ENCODE peak calls at places on chromosomes 3 and 15, in seven cellular contexts. D is esophagus squamous epithelium, B is H1, U is right lobe of liver, L is gastrocnemius medialis, A is A549, E is ovary. T is an unnamed sample.

GRCh38 chr15:77737238-77738037 is 104.7 kb upstream of the LINGO1 start:
- DNase-seq in D (no peak), B (no peak), U (no peak), L (no peak), A (no peak), E (no peak), T (no peak)

GRCh38 chr3:159882784-159883779 is 105.6 kb upstream of the IL12A start:
- DNase-seq in D (no peak), B (no peak), U (no peak), L (no peak), A (no peak), E (no peak), T (no peak)

GRCh38 chr3:1515842-1516241 is 423.0 kb downstream of the CNTN6 start:
- DNase-seq in D (no peak), B (no peak), U (no peak), L (no peak), A (no peak), E (no peak), T (no peak)

GRCh38 chr15:31367021-31367729 is 40.5 kb downstream of the KLF13 start:
- DNase-seq in D (no peak), B (no peak), U (no peak), L (no peak), A (no peak), E (no peak), T (no peak)

GRCh38 chr15:99511529-99511864 is 54.3 kb upstream of the MEF2A start:
- DNase-seq in D (no peak), B (no peak), U (no peak), L (no peak), A (no peak), E (no peak), T (no peak)

GRCh38 chr3:69761896-69762789 is 22.9 kb downstream of the MITF start:
- DNase-seq in D (no peak), B (no peak), U (no peak), L (no peak), A (no peak), E (no peak), T (no peak)

GRCh38 chr3:50264389-50264963 is 4.5 kb upstream of the SEMA3B start:
- DNase-seq in D (no peak), B (peak; percentile 94), U (no peak), L (no peak), A (peak; percentile 48), E (peak; percentile 91), T (peak; percentile 92)

GRCh38 chr15:28989239-28989830 is 103.6 kb downstream of the APBA2 start:
- DNase-seq in D (no peak), B (peak; percentile 21), U (no peak), L (no peak), A (no peak), E (no peak), T (no peak)

GRCh38 chr3:32973982-32974381 is 22.5 kb downstream of the CCR4 start:
- DNase-seq in D (no peak), B (no peak), U (no peak), L (no peak), A (no peak), E (no peak), T (no peak)

GRCh38 chr3:175919133-175919532 is 1060.0 kb downstream of the NAALADL2 start:
- DNase-seq in D (no peak), B (no peak), U (no peak), L (no peak), A (no peak), E (no peak), T (no peak)

GRCh38 chr15:49718846-49719245 is 98.0 kb downstream of the DTWD1 start:
- DNase-seq in D (no peak), B (no peak), U (no peak), L (no peak), A (no peak), E (no peak), T (no peak)
- H3K4me3 ChIP-seq in D (no peak overlapping the region), B (no peak overlapping the region), U (no peak overlapping the region), L (no peak overlapping the region), A (no peak overlapping the region), E (no peak overlapping the region), T (no peak overlapping the region)

DNA sequence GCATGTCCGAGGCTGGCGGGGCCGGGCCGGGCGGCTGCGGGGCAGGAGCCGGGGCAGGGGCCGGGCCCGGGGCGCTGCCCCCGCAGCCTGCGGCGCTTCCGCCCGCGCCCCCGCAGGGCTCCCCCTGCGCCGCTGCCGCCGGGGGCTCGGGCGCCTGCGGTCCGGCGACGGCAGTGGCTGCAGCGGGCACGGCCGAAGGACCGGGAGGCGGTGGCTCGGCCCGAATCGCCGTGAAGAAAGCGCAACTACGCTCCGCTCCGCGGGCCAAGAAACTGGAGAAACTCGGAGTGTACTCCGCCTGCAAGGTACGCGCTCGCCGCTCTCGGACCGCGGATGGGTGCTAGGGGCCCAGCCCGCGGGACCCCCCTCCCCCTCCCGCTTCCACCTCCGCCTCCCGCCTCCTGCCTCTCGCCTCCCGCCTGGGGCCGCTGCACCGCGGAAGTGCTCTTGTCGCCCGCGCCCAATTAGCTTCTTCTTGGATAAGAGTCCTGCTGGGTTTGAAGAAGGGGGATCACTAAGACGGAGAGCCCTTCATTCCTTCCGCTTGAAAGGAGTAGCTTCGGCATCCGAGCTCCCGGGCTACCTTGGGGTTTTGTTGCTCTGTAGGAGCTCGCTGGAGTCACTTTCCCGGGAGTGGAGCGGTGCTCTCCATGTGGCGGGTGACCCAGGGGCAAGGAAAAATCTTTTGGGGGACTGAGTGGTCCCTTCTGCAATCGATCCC is 390 bp downstream of the KAT2B start:
- DNase-seq in D (no peak), B (no peak), U (peak; percentile 88), L (peak; percentile 81), A (peak; percentile 68), E (peak; percentile 87), T (peak; percentile 71)
- TF ChIP-seq POLR2A in D (no peak), B (no peak), U (peak; percentile 32), L (peak; percentile 5), A (no peak), E (peak; percentile 7), T (no peak)

DNA sequence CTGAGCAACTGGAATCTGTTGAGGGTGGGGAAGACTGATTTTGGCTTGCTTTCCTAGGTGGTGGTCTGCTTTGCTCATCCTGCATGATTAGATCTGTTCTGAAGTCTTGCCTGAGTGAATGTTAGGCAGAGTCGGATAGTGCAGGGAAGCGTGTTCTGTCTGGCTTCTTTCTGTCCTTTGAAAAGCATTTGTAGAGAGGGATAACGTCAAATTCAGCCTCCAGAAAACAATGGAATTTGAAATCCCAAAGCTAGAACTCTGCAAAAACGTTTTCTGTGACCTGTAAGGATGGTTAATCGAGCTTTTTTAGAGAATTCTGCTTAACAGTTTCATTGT is 1.4 kb downstream of the GLCE start:
- DNase-seq in D (no peak), B (no peak), U (no peak), L (no peak), A (no peak), E (no peak), T (no peak)
- TF ChIP-seq CTCF in D (no peak), B (no peak), U (no peak), L (no peak), A (peak; percentile 12), E (no peak), T (no peak)

DNA sequence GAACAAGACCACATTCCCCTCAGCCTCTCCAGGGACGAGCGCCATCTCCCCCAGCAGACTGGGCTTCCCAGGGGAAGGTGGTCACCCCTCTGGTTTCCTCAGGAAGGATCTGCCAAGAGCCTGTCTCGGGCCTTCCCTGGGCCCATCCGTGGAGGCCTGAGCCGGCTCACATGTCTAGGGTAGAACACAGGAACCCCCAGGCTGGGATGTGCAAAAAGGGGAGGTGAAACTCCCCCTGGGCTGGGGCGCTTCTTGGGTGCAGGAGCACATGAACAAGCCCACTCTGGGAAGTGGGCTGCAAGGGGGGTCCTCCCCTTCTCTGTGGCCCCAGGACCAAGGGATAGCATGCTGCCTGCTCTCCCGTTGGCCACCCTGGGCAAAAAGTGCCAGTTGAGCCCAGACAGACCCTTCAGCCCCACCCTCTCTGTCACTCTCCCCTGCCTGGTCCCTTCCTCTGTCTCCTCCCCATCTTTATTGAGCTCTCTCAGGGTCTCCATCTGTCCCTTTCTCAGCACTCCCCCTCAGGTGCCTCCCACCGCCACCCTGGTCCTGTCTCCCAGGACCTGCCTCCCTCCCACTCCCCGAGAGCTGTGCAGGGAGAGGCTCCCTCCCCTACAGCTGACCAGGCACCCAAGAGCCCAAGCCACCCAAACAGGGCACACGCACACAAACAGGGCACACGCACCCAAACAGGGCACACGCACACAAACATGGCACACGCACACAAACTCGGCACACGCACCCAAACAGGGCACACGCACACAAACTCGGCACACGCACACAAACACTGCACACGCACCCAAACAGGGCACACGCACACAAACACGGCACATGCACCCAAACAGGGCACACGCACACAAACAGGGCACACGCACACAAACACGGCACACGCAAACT is 864 bp downstream of the SEMA3G start:
- DNase-seq in D (no peak), B (no peak), U (no peak), L (no peak), A (no peak), E (no peak), T (no peak)
- H3K4me3 ChIP-seq in D (peak overlapping the region; percentile 59), B (no peak overlapping the region), U (no peak overlapping the region), L (no peak overlapping the region), A (no peak overlapping the region), E (no peak overlapping the region), T (no peak overlapping the region)

DNA sequence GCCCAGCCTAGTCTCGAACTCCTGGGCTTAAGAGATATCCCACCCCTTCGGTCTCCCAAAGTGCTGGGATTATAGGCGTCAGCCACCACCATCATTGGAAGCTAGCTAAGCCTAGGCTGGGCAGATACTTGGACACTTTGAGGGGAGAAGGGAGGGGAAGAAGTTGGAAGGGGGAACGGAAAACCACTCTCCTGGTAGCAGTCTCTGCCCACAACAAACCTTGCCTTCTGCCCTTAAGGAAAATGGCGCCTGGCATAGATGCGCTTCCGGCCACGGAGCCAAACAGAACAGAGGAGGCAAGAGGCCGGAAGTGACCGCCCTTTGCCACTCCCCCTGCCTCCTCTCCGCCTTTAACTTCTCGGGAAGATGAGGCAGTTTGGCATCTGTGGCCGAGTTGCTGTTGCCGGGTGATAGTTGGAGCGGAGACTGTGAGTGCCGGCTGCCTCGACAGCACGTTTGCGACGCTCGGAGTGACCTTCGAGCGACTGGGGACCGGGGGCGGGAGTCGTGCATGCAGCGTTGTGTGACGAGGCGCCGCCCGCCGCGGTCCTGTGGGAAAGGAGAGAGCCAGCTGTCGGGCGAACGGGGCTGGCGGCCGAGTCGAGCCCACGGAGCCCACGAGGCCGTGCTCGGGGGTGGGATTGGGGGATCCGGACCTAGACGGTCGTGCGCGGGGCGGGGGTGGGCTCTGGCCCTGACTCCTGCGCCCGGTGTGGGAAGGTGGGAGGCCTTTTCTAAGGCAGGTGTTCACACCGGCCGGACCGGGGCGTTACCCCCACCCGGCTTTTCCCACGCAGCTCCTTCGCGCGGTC is at the start of gene MFN1:
- DNase-seq in D (peak; percentile 69), B (peak; percentile 74), U (peak; percentile 96), L (peak; percentile 91), A (peak; percentile 76), E (peak; percentile 92), T (peak; percentile 97)
- TF ChIP-seq POLR2A in D (no peak), B (peak; percentile 78), U (peak; percentile 68), L (peak; percentile 86), A (peak; percentile 69), E (no peak), T (no peak)

DNA sequence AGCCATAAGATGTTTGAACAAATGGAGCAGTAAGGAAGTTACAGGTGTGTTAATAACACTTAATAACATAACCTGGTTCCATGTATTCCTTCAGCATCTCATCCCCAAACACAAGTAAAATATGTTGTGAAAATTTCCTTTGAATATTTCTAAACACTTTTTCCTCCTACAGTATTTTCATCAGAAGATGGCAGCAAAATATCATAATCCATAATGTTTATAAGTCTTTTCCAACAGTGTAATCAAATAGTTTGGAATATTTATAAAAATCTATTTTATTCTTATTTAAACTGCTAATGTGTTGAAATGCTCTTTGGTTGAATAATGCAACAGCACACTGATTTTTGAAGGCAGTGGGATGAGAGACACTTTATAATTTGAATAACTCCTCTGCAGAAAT is 1020.5 kb downstream of the OTOL1 start:
- DNase-seq in D (no peak), B (no peak), U (no peak), L (no peak), A (no peak), E (no peak), T (no peak)
- TF ChIP-seq CTCF in D (no peak), B (no peak), U (no peak), L (no peak), A (peak; percentile 27), E (no peak), T (no peak)